ENCODE peak calls at places on chromosome 22, in six cellular contexts. B, U, L, Z, H and F are unnamed samples. For H3K4me1 and H3K9me3, the result is how much of the 10 kb centered on the place peaks cover.

GRCh38 chr22:44289429-44290171 is 23.2 kb downstream of the SHISAL1 start:
- DNase-seq in B (peak), U (no peak), L (no peak), Z (no peak), H (no peak), F (no peak)

GRCh38 chr22:37804886-37805857 is 2.6 kb upstream of the GCAT start:
- DNase-seq in B (peak), U (peak), L (no peak), Z (peak), H (peak), F (peak)

GRCh38 chr22:40709752-40710413 is 30.6 kb downstream of the MCHR1 start:
- DNase-seq in B (no peak), U (peak), L (no peak), Z (peak), H (peak), F (no peak)

GRCh38 chr22:30251661-30252226 is 5.2 kb upstream of the LIF start:
- DNase-seq in B (peak), U (no peak), L (no peak), Z (no peak), H (no peak), F (no peak)

GRCh38 chr22:27474711-27475547 is 326.6 kb downstream of the MN1 start:
- DNase-seq in B (peak), U (no peak), L (no peak), Z (no peak), H (no peak), F (no peak)

GRCh38 chr22:44827666-44828065 is 75.3 kb downstream of the ARHGAP8 start:
- DNase-seq in B (no peak), U (no peak), L (no peak), Z (no peak), H (no peak), F (no peak)

GRCh38 chr22:26606611-26607010 is 11.2 kb downstream of the CRYBB1 start:
- DNase-seq in B (peak), U (no peak), L (no peak), Z (no peak), H (no peak), F (no peak)

GRCh38 chr22:38505595-38506117 is 455 bp downstream of the DDX17 start:
- DNase-seq in B (peak), U (peak), L (no peak), Z (peak), H (peak), F (peak)

GRCh38 chr22:44153705-44154104 is 27.0 kb upstream of the PARVG start:
- DNase-seq in B (no peak), U (no peak), L (no peak), Z (no peak), H (no peak), F (no peak)

GRCh38 chr22:37561209-37562048 is 1.1 kb downstream of the CDC42EP1 start:
- DNase-seq in B (peak), U (peak), L (peak), Z (peak), H (peak), F (peak)

GRCh38 chr22:25081409-25081824 is 118.2 kb upstream of the CRYBB3 start:
- DNase-seq in B (no peak), U (no peak), L (no peak), Z (no peak), H (peak), F (no peak)

GRCh38 chr22:25080855-25081254 is 118.8 kb upstream of the CRYBB3 start:
- DNase-seq in B (no peak), U (no peak), L (no peak), Z (no peak), H (no peak), F (no peak)

GRCh38 chr22:25083414-25084166 is 116.1 kb upstream of the CRYBB3 start:
- DNase-seq in B (no peak), U (no peak), L (no peak), Z (no peak), H (peak), F (no peak)

GRCh38 chr22:25084405-25085107 is 115.1 kb upstream of the CRYBB3 start:
- DNase-seq in B (no peak), U (no peak), L (no peak), Z (no peak), H (no peak), F (no peak)

GRCh38 chr22:25082096-25082495 is 117.6 kb upstream of the CRYBB3 start:
- DNase-seq in B (no peak), U (no peak), L (no peak), Z (no peak), H (no peak), F (no peak)
- H3K4me1 ChIP-seq in B (under half), U (under half), L (under half), Z (under half), H (under half), F (under half)

GRCh38 chr22:21100149-21101032 is 54.6 kb downstream of the LRRC74B start:
- DNase-seq in B (no peak), U (no peak), L (no peak), Z (no peak), H (no peak), F (no peak)
- H3K9me3 ChIP-seq in B (under half), U (under half), L (under half), Z (under half), H (under half), F (under half)

DNA sequence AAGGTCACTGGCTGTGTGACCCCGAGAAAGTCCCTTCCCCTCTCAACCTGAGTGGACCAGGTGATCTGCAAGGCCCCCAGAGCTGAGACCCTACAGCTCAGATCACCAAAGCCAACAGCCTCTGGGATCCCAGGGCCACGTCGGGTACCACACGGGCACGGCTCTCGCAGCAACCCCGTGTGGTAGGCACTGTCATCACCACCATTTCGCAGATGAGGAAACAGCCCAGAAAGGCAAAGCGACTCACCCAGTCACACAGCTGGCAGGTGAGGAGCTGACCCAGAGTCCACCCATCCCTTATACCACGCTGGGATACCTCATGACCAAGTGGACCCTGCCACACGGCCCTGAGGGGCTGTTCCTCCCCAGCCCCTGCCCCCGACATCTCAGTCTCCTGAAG is 2.8 kb downstream of the ATP5MGL start:
- DNase-seq in B (no peak), U (no peak), L (no peak), Z (no peak), H (no peak), F (no peak)
- H3K4me1 ChIP-seq in B (under half), U (half or more), L (under half), Z (under half), H (under half), F (under half)

DNA sequence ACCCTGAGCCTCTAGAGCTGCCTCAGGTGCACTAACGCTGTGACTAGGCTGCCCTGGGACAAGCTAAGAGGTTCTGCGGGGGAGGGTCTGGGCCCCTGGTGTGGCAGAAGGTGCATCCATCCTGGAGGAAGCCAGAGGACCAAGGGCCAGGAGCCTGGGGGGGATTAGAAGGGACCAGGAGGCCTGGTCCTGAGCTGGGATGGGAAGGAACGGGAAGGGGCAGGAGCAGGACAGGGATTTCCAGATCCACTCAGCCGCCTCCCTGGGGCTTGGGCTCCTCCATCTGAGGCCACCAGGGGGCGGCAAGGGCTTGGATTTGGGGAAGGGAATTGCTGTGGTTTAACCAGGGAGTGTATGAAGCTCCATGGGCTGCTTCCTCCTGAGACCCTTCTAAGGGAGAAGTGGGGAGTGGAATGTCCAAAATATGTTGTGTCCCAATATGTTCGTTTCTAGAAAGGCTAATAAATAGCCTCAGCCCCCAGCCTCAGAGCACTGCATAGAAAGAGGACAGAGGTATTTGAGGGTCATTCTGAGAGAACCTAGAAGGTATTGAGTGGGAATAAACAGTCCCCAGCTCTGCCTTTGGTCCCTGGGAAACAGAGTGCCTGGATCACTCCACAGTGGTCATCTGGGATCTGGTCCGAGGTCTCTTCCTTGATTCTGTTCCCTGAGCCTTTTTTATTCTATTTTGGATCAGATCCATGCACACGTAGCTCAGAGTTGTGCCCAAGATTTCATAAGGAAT is 17.4 kb upstream of the PRAME start:
- DNase-seq in B (peak), U (peak), L (no peak), Z (no peak), H (peak), F (no peak)
- H3K9me3 ChIP-seq in B (under half), U (under half), L (under half), Z (under half), H (under half), F (under half)

DNA sequence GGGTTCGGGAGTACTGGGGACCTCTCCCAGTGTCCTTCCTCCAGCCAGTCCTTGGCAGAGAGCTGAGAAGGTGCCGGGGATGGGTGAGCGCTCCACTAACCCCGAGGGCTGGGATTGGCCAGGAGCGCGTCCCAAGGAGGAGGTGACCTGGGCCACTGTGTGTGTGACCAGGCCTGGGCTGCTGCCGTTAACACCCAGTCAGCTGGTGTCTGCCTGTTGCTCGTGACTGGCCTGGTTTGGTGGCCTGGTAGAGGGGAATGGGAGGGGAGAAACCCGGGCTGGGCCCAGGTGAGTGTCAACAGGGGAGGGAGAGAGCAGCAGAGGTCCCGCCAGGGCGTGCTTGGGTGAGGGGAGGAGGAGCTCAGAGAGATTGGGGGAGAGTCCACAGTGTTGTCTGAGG is 29.9 kb upstream of the GRAMD4 start:
- DNase-seq in B (no peak), U (peak), L (no peak), Z (no peak), H (no peak), F (no peak)
- H3K4me1 ChIP-seq in B (under half), U (half or more), L (under half), Z (half or more), H (under half), F (half or more)

GRCh38 chr22:48886604-48887393 is 940.9 kb downstream of the BRD1 start:
- DNase-seq in B (no peak), U (no peak), L (no peak), Z (no peak), H (no peak), F (no peak)
- H3K9me3 ChIP-seq in B (under half), U (under half), L (under half), Z (under half), H (under half), F (under half)